ENCODE peak calls at places on chromosomes 7 and 10, in five cellular contexts. One of them, this sample, is unnamed.

GRCh38 chr7:102028206-102028826 is 210.9 kb downstream of the CUX1 start:
- DNase-seq in activated T-cell treated with anti-CD3 and anti-CD28 coated beads, Interleukin-2, amount 50 U/mL, for 1 hour: no peak
- DNase-seq in adipocyte: no peak
- DNase-seq in NCI-H1105: no peak
- DNase-seq in activated CD4-positive, alpha-beta memory T cell treated with anti-CD3 and anti-CD28 coated beads for 36 hours: peak
- DNase-seq in this sample: no peak

GRCh38 chr10:81018898-81019890 is 481.5 kb downstream of the SH2D4B start:
- DNase-seq in activated T-cell treated with anti-CD3 and anti-CD28 coated beads, Interleukin-2, amount 50 U/mL, for 1 hour: no peak
- DNase-seq in adipocyte: peak
- DNase-seq in NCI-H1105: peak
- DNase-seq in activated CD4-positive, alpha-beta memory T cell treated with anti-CD3 and anti-CD28 coated beads for 36 hours: no peak
- DNase-seq in this sample: peak

GRCh38 chr10:110356628-110357245 is 52.0 kb upstream of the SMNDC1 start:
- DNase-seq in activated T-cell treated with anti-CD3 and anti-CD28 coated beads, Interleukin-2, amount 50 U/mL, for 1 hour: peak
- DNase-seq in adipocyte: peak
- DNase-seq in NCI-H1105: no peak
- DNase-seq in activated CD4-positive, alpha-beta memory T cell treated with anti-CD3 and anti-CD28 coated beads for 36 hours: peak
- DNase-seq in this sample: peak

GRCh38 chr7:105958037-105958436 is 5.0 kb upstream of the CDHR3 start:
- DNase-seq in activated T-cell treated with anti-CD3 and anti-CD28 coated beads, Interleukin-2, amount 50 U/mL, for 1 hour: no peak
- DNase-seq in adipocyte: no peak
- DNase-seq in NCI-H1105: no peak
- DNase-seq in activated CD4-positive, alpha-beta memory T cell treated with anti-CD3 and anti-CD28 coated beads for 36 hours: no peak
- DNase-seq in this sample: no peak

GRCh38 chr7:127594490-127594889 is 954 bp downstream of the FSCN3 start:
- DNase-seq in activated T-cell treated with anti-CD3 and anti-CD28 coated beads, Interleukin-2, amount 50 U/mL, for 1 hour: no peak
- DNase-seq in adipocyte: no peak
- DNase-seq in NCI-H1105: no peak
- DNase-seq in activated CD4-positive, alpha-beta memory T cell treated with anti-CD3 and anti-CD28 coated beads for 36 hours: no peak
- DNase-seq in this sample: no peak

GRCh38 chr10:92880233-92880861 is 32.0 kb downstream of the EXOC6 start:
- DNase-seq in activated T-cell treated with anti-CD3 and anti-CD28 coated beads, Interleukin-2, amount 50 U/mL, for 1 hour: no peak
- DNase-seq in adipocyte: peak
- DNase-seq in NCI-H1105: no peak
- DNase-seq in activated CD4-positive, alpha-beta memory T cell treated with anti-CD3 and anti-CD28 coated beads for 36 hours: no peak
- DNase-seq in this sample: peak

GRCh38 chr10:74018241-74018640 is 20.3 kb downstream of the VCL start:
- DNase-seq in activated T-cell treated with anti-CD3 and anti-CD28 coated beads, Interleukin-2, amount 50 U/mL, for 1 hour: no peak
- DNase-seq in adipocyte: no peak
- DNase-seq in NCI-H1105: no peak
- DNase-seq in activated CD4-positive, alpha-beta memory T cell treated with anti-CD3 and anti-CD28 coated beads for 36 hours: no peak
- DNase-seq in this sample: no peak

GRCh38 chr10:7192831-7193348 is 217.9 kb downstream of the SFMBT2 start:
- DNase-seq in activated T-cell treated with anti-CD3 and anti-CD28 coated beads, Interleukin-2, amount 50 U/mL, for 1 hour: peak
- DNase-seq in adipocyte: no peak
- DNase-seq in NCI-H1105: no peak
- DNase-seq in activated CD4-positive, alpha-beta memory T cell treated with anti-CD3 and anti-CD28 coated beads for 36 hours: peak
- DNase-seq in this sample: no peak

GRCh38 chr10:4801405-4801804 is 24.6 kb upstream of the AKR1E2 start:
- DNase-seq in activated T-cell treated with anti-CD3 and anti-CD28 coated beads, Interleukin-2, amount 50 U/mL, for 1 hour: no peak
- DNase-seq in adipocyte: no peak
- DNase-seq in NCI-H1105: no peak
- DNase-seq in activated CD4-positive, alpha-beta memory T cell treated with anti-CD3 and anti-CD28 coated beads for 36 hours: no peak
- DNase-seq in this sample: no peak

GRCh38 chr10:63132651-63133055 is 475 bp upstream of the NRBF2 start:
- DNase-seq in activated T-cell treated with anti-CD3 and anti-CD28 coated beads, Interleukin-2, amount 50 U/mL, for 1 hour: no peak
- DNase-seq in adipocyte: no peak
- DNase-seq in NCI-H1105: no peak
- DNase-seq in activated CD4-positive, alpha-beta memory T cell treated with anti-CD3 and anti-CD28 coated beads for 36 hours: no peak
- DNase-seq in this sample: no peak

GRCh38 chr7:81676105-81676811 is 93.6 kb downstream of the HGF start:
- DNase-seq in activated T-cell treated with anti-CD3 and anti-CD28 coated beads, Interleukin-2, amount 50 U/mL, for 1 hour: no peak
- DNase-seq in adipocyte: peak
- DNase-seq in NCI-H1105: no peak
- DNase-seq in activated CD4-positive, alpha-beta memory T cell treated with anti-CD3 and anti-CD28 coated beads for 36 hours: no peak
- DNase-seq in this sample: no peak

GRCh38 chr7:17651296-17651695 is 289.0 kb downstream of the SNX13 start:
- DNase-seq in activated T-cell treated with anti-CD3 and anti-CD28 coated beads, Interleukin-2, amount 50 U/mL, for 1 hour: no peak
- DNase-seq in adipocyte: peak
- DNase-seq in NCI-H1105: no peak
- DNase-seq in activated CD4-positive, alpha-beta memory T cell treated with anti-CD3 and anti-CD28 coated beads for 36 hours: no peak
- DNase-seq in this sample: no peak

GRCh38 chr10:43863859-43864591 is 215.3 kb upstream of the ZNF32 start:
- DNase-seq in activated T-cell treated with anti-CD3 and anti-CD28 coated beads, Interleukin-2, amount 50 U/mL, for 1 hour: no peak
- DNase-seq in adipocyte: peak
- DNase-seq in NCI-H1105: no peak
- DNase-seq in activated CD4-positive, alpha-beta memory T cell treated with anti-CD3 and anti-CD28 coated beads for 36 hours: no peak
- DNase-seq in this sample: no peak

GRCh38 chr10:103367379-103367781 is 396 bp upstream of the TAF5 start:
- DNase-seq in activated T-cell treated with anti-CD3 and anti-CD28 coated beads, Interleukin-2, amount 50 U/mL, for 1 hour: no peak
- DNase-seq in adipocyte: peak
- DNase-seq in NCI-H1105: no peak
- DNase-seq in activated CD4-positive, alpha-beta memory T cell treated with anti-CD3 and anti-CD28 coated beads for 36 hours: no peak
- DNase-seq in this sample: no peak

GRCh38 chr10:5905854-5906507 is 15.9 kb downstream of the FBH1 start:
- DNase-seq in activated T-cell treated with anti-CD3 and anti-CD28 coated beads, Interleukin-2, amount 50 U/mL, for 1 hour: no peak
- DNase-seq in adipocyte: no peak
- DNase-seq in NCI-H1105: no peak
- DNase-seq in activated CD4-positive, alpha-beta memory T cell treated with anti-CD3 and anti-CD28 coated beads for 36 hours: no peak
- DNase-seq in this sample: no peak

GRCh38 chr7:139127648-139128047 is 18.1 kb upstream of the ZC3HAV1 start:
- DNase-seq in activated T-cell treated with anti-CD3 and anti-CD28 coated beads, Interleukin-2, amount 50 U/mL, for 1 hour: no peak
- DNase-seq in adipocyte: no peak
- DNase-seq in NCI-H1105: no peak
- DNase-seq in activated CD4-positive, alpha-beta memory T cell treated with anti-CD3 and anti-CD28 coated beads for 36 hours: no peak
- DNase-seq in this sample: no peak

GRCh38 chr10:35016009-35016408 is 74.1 kb downstream of the CUL2 start:
- DNase-seq in activated T-cell treated with anti-CD3 and anti-CD28 coated beads, Interleukin-2, amount 50 U/mL, for 1 hour: no peak
- DNase-seq in adipocyte: no peak
- DNase-seq in NCI-H1105: no peak
- DNase-seq in activated CD4-positive, alpha-beta memory T cell treated with anti-CD3 and anti-CD28 coated beads for 36 hours: no peak
- DNase-seq in this sample: no peak

GRCh38 chr7:150631084-150631824 is 931 bp downstream of the GIMAP6 start:
- DNase-seq in activated T-cell treated with anti-CD3 and anti-CD28 coated beads, Interleukin-2, amount 50 U/mL, for 1 hour: peak
- DNase-seq in adipocyte: no peak
- DNase-seq in NCI-H1105: no peak
- DNase-seq in activated CD4-positive, alpha-beta memory T cell treated with anti-CD3 and anti-CD28 coated beads for 36 hours: peak
- DNase-seq in this sample: no peak

GRCh38 chr7:74022507-74022906 is 5.5 kb upstream of the ELN start:
- DNase-seq in activated T-cell treated with anti-CD3 and anti-CD28 coated beads, Interleukin-2, amount 50 U/mL, for 1 hour: no peak
- DNase-seq in adipocyte: no peak
- DNase-seq in NCI-H1105: no peak
- DNase-seq in activated CD4-positive, alpha-beta memory T cell treated with anti-CD3 and anti-CD28 coated beads for 36 hours: no peak
- DNase-seq in this sample: no peak